ENCODE peak calls at places on chromosomes 4 and X, in ten cellular contexts. One of them, this sample, is unnamed.

GRCh38 chr4:120964596-120964995 is 42.1 kb upstream of the PRDM5 start:
- DNase-seq in progenitor cell of endocrine pancreas: no peak
- DNase-seq in choroid plexus epithelial cell: no peak
- DNase-seq in lower leg skin: no peak
- DNase-seq in tibial artery: no peak
- DNase-seq in ovary: no peak
- DNase-seq in MM.1S: no peak
- DNase-seq in BJ: no peak
- DNase-seq in NCI-H1092 treated with DMSO at 0.1 percent for 48 hours: no peak
- DNase-seq in colonic mucosa: no peak
- DNase-seq in this sample: no peak

GRCh38 chr4:30714408-30715031 is 5.6 kb upstream of the PCDH7 start:
- DNase-seq in progenitor cell of endocrine pancreas: no peak
- DNase-seq in choroid plexus epithelial cell: peak
- DNase-seq in lower leg skin: no peak
- DNase-seq in tibial artery: peak
- DNase-seq in ovary: peak
- DNase-seq in MM.1S: peak
- DNase-seq in BJ: no peak
- DNase-seq in NCI-H1092 treated with DMSO at 0.1 percent for 48 hours: peak
- DNase-seq in colonic mucosa: peak
- DNase-seq in this sample: no peak

GRCh38 chr4:152531479-152531878 is 4.4 kb downstream of the FBXW7 start:
- DNase-seq in progenitor cell of endocrine pancreas: no peak
- DNase-seq in choroid plexus epithelial cell: no peak
- DNase-seq in lower leg skin: no peak
- DNase-seq in tibial artery: no peak
- DNase-seq in ovary: no peak
- DNase-seq in MM.1S: no peak
- DNase-seq in BJ: no peak
- DNase-seq in NCI-H1092 treated with DMSO at 0.1 percent for 48 hours: no peak
- DNase-seq in colonic mucosa: no peak
- DNase-seq in this sample: no peak

GRCh38 chr4:5158391-5158770 is 107.1 kb downstream of the STK32B start:
- DNase-seq in progenitor cell of endocrine pancreas: no peak
- DNase-seq in choroid plexus epithelial cell: no peak
- DNase-seq in lower leg skin: no peak
- DNase-seq in tibial artery: no peak
- DNase-seq in ovary: no peak
- DNase-seq in MM.1S: no peak
- DNase-seq in BJ: no peak
- DNase-seq in NCI-H1092 treated with DMSO at 0.1 percent for 48 hours: no peak
- DNase-seq in colonic mucosa: no peak
- DNase-seq in this sample: no peak

GRCh38 chr4:81486502-81486901 is 14.8 kb upstream of the RASGEF1B start:
- DNase-seq in progenitor cell of endocrine pancreas: no peak
- DNase-seq in choroid plexus epithelial cell: no peak
- DNase-seq in lower leg skin: no peak
- DNase-seq in tibial artery: no peak
- DNase-seq in ovary: no peak
- DNase-seq in MM.1S: no peak
- DNase-seq in BJ: no peak
- DNase-seq in NCI-H1092 treated with DMSO at 0.1 percent for 48 hours: no peak
- DNase-seq in colonic mucosa: no peak
- DNase-seq in this sample: no peak

GRCh38 chr4:48578132-48578964 is 88.3 kb downstream of the ZAR1 start:
- DNase-seq in progenitor cell of endocrine pancreas: peak
- DNase-seq in choroid plexus epithelial cell: peak
- DNase-seq in lower leg skin: peak
- DNase-seq in tibial artery: peak
- DNase-seq in ovary: peak
- DNase-seq in MM.1S: peak
- DNase-seq in BJ: peak
- DNase-seq in NCI-H1092 treated with DMSO at 0.1 percent for 48 hours: peak
- DNase-seq in colonic mucosa: peak
- DNase-seq in this sample: peak

GRCh38 chr4:137583650-137584049 is 51.4 kb upstream of the PCDH18 start:
- DNase-seq in progenitor cell of endocrine pancreas: no peak
- DNase-seq in choroid plexus epithelial cell: peak
- DNase-seq in lower leg skin: no peak
- DNase-seq in tibial artery: no peak
- DNase-seq in ovary: no peak
- DNase-seq in MM.1S: no peak
- DNase-seq in BJ: no peak
- DNase-seq in NCI-H1092 treated with DMSO at 0.1 percent for 48 hours: no peak
- DNase-seq in colonic mucosa: no peak
- DNase-seq in this sample: no peak

GRCh38 chrX:72105436-72105835 is 26.3 kb downstream of the RTL5 start:
- DNase-seq in progenitor cell of endocrine pancreas: no peak
- DNase-seq in choroid plexus epithelial cell: no peak
- DNase-seq in lower leg skin: no peak
- DNase-seq in tibial artery: no peak
- DNase-seq in ovary: no peak
- DNase-seq in MM.1S: peak
- DNase-seq in BJ: no peak
- DNase-seq in NCI-H1092 treated with DMSO at 0.1 percent for 48 hours: no peak
- DNase-seq in colonic mucosa: no peak
- DNase-seq in this sample: no peak

GRCh38 chr4:172547724-172548123 is 620.9 kb upstream of the GALNT7 start:
- DNase-seq in progenitor cell of endocrine pancreas: no peak
- DNase-seq in choroid plexus epithelial cell: no peak
- DNase-seq in lower leg skin: no peak
- DNase-seq in tibial artery: no peak
- DNase-seq in ovary: no peak
- DNase-seq in MM.1S: no peak
- DNase-seq in BJ: no peak
- DNase-seq in NCI-H1092 treated with DMSO at 0.1 percent for 48 hours: peak
- DNase-seq in colonic mucosa: no peak
- DNase-seq in this sample: no peak

GRCh38 chrX:98067611-98068010 is 1183.9 kb downstream of the RPA4 start:
- DNase-seq in progenitor cell of endocrine pancreas: no peak
- DNase-seq in choroid plexus epithelial cell: peak
- DNase-seq in lower leg skin: no peak
- DNase-seq in tibial artery: no peak
- DNase-seq in ovary: no peak
- DNase-seq in MM.1S: no peak
- DNase-seq in BJ: no peak
- DNase-seq in NCI-H1092 treated with DMSO at 0.1 percent for 48 hours: no peak
- DNase-seq in colonic mucosa: no peak
- DNase-seq in this sample: no peak

GRCh38 chr4:72971572-72971971 is 97.9 kb downstream of the COX18 start:
- DNase-seq in progenitor cell of endocrine pancreas: no peak
- DNase-seq in choroid plexus epithelial cell: peak
- DNase-seq in lower leg skin: no peak
- DNase-seq in tibial artery: no peak
- DNase-seq in ovary: no peak
- DNase-seq in MM.1S: no peak
- DNase-seq in BJ: peak
- DNase-seq in NCI-H1092 treated with DMSO at 0.1 percent for 48 hours: no peak
- DNase-seq in colonic mucosa: no peak
- DNase-seq in this sample: no peak

GRCh38 chr4:106385853-106386393 is 17.3 kb upstream of the GIMD1 start:
- DNase-seq in progenitor cell of endocrine pancreas: no peak
- DNase-seq in choroid plexus epithelial cell: no peak
- DNase-seq in lower leg skin: no peak
- DNase-seq in tibial artery: no peak
- DNase-seq in ovary: no peak
- DNase-seq in MM.1S: no peak
- DNase-seq in BJ: no peak
- DNase-seq in NCI-H1092 treated with DMSO at 0.1 percent for 48 hours: no peak
- DNase-seq in colonic mucosa: no peak
- DNase-seq in this sample: no peak

GRCh38 chr4:159378056-159378616 is 275.3 kb downstream of the RAPGEF2 start:
- DNase-seq in progenitor cell of endocrine pancreas: no peak
- DNase-seq in choroid plexus epithelial cell: no peak
- DNase-seq in lower leg skin: no peak
- DNase-seq in tibial artery: no peak
- DNase-seq in ovary: no peak
- DNase-seq in MM.1S: no peak
- DNase-seq in BJ: no peak
- DNase-seq in NCI-H1092 treated with DMSO at 0.1 percent for 48 hours: no peak
- DNase-seq in colonic mucosa: no peak
- DNase-seq in this sample: no peak

GRCh38 chr4:2787230-2788100 is 5.4 kb upstream of the SH3BP2 start:
- DNase-seq in progenitor cell of endocrine pancreas: no peak
- DNase-seq in choroid plexus epithelial cell: no peak
- DNase-seq in lower leg skin: peak
- DNase-seq in tibial artery: peak
- DNase-seq in ovary: no peak
- DNase-seq in MM.1S: peak
- DNase-seq in BJ: no peak
- DNase-seq in NCI-H1092 treated with DMSO at 0.1 percent for 48 hours: no peak
- DNase-seq in colonic mucosa: peak
- DNase-seq in this sample: no peak

GRCh38 chr4:24970635-24971034 is 57.8 kb upstream of the CCDC149 start:
- DNase-seq in progenitor cell of endocrine pancreas: no peak
- DNase-seq in choroid plexus epithelial cell: no peak
- DNase-seq in lower leg skin: no peak
- DNase-seq in tibial artery: no peak
- DNase-seq in ovary: no peak
- DNase-seq in MM.1S: no peak
- DNase-seq in BJ: no peak
- DNase-seq in NCI-H1092 treated with DMSO at 0.1 percent for 48 hours: no peak
- DNase-seq in colonic mucosa: no peak
- DNase-seq in this sample: no peak

GRCh38 chr4:40196724-40197281 is at the start of gene RHOH:
- DNase-seq in progenitor cell of endocrine pancreas: no peak
- DNase-seq in choroid plexus epithelial cell: no peak
- DNase-seq in lower leg skin: no peak
- DNase-seq in tibial artery: no peak
- DNase-seq in ovary: no peak
- DNase-seq in MM.1S: peak
- DNase-seq in BJ: no peak
- DNase-seq in NCI-H1092 treated with DMSO at 0.1 percent for 48 hours: no peak
- DNase-seq in colonic mucosa: peak
- DNase-seq in this sample: no peak

GRCh38 chr4:174522183-174523002 is at the start of gene HPGD:
- DNase-seq in progenitor cell of endocrine pancreas: peak
- DNase-seq in choroid plexus epithelial cell: peak
- DNase-seq in lower leg skin: peak
- DNase-seq in tibial artery: peak
- DNase-seq in ovary: no peak
- DNase-seq in MM.1S: peak
- DNase-seq in BJ: no peak
- DNase-seq in NCI-H1092 treated with DMSO at 0.1 percent for 48 hours: peak
- DNase-seq in colonic mucosa: peak
- DNase-seq in this sample: peak

GRCh38 chrX:110430293-110431076 is 71.8 kb downstream of the RTL9 start:
- DNase-seq in progenitor cell of endocrine pancreas: no peak
- DNase-seq in choroid plexus epithelial cell: no peak
- DNase-seq in lower leg skin: no peak
- DNase-seq in tibial artery: no peak
- DNase-seq in ovary: no peak
- DNase-seq in MM.1S: no peak
- DNase-seq in BJ: no peak
- DNase-seq in NCI-H1092 treated with DMSO at 0.1 percent for 48 hours: no peak
- DNase-seq in colonic mucosa: no peak
- DNase-seq in this sample: no peak

GRCh38 chrX:45788315-45788714 is 587.6 kb upstream of the DIPK2B start:
- DNase-seq in progenitor cell of endocrine pancreas: no peak
- DNase-seq in choroid plexus epithelial cell: peak
- DNase-seq in lower leg skin: no peak
- DNase-seq in tibial artery: no peak
- DNase-seq in ovary: no peak
- DNase-seq in MM.1S: no peak
- DNase-seq in BJ: no peak
- DNase-seq in NCI-H1092 treated with DMSO at 0.1 percent for 48 hours: no peak
- DNase-seq in colonic mucosa: no peak
- DNase-seq in this sample: no peak

GRCh38 chr4:11152684-11153083 is 276.0 kb downstream of the HS3ST1 start:
- DNase-seq in progenitor cell of endocrine pancreas: no peak
- DNase-seq in choroid plexus epithelial cell: no peak
- DNase-seq in lower leg skin: no peak
- DNase-seq in tibial artery: no peak
- DNase-seq in ovary: no peak
- DNase-seq in MM.1S: no peak
- DNase-seq in BJ: no peak
- DNase-seq in NCI-H1092 treated with DMSO at 0.1 percent for 48 hours: no peak
- DNase-seq in colonic mucosa: no peak
- DNase-seq in this sample: no peak

This sample was measured in NCI-H1930.